ENCODE peak calls at places on chromosomes 13 and 19, in six cellular contexts. N is H9, I is IMR-90, G is neuronal stem cell, A is H1, S is mesenchymal stem cell. C is an unnamed sample.

GRCh38 chr13:98478134-98479129 is 98.5 kb downstream of the STK24 start:
- DNase-seq in G (peak), S (peak), I (peak), A (no peak), N (peak), C (peak)

GRCh38 chr13:95950103-95950502 is 103.1 kb downstream of the UGGT2 start:
- DNase-seq in S (no peak), A (no peak), G (no peak), N (no peak), I (no peak), C (peak)

GRCh38 chr13:34162545-34162936 is 344.6 kb downstream of the RFC3 start:
- DNase-seq in A (no peak), G (no peak), N (no peak), I (peak), S (no peak), C (peak)

GRCh38 chr13:91158015-91158390 is 189.5 kb upstream of the MIR17HG start:
- DNase-seq in G (no peak), S (no peak), A (no peak), I (no peak), N (no peak), C (no peak)

GRCh38 chr19:49339364-49340068 is 4.3 kb downstream of the CD37 start:
- DNase-seq in G (peak), I (peak), S (peak), N (peak), A (peak), C (peak)

GRCh38 chr19:11286312-11286974 is 9.5 kb upstream of the TSPAN16 start:
- DNase-seq in N (no peak), G (no peak), I (peak), A (no peak), S (no peak), C (no peak)

GRCh38 chr19:41998246-41999020 is 4.4 kb upstream of the ATP1A3 start:
- DNase-seq in I (peak), S (peak), N (peak), G (peak), A (no peak), C (peak)

GRCh38 chr19:30092721-30093569 is 150.9 kb downstream of the URI1 start:
- DNase-seq in I (no peak), S (no peak), A (no peak), N (no peak), G (no peak), C (no peak)

GRCh38 chr13:85603735-85604134 is 195.5 kb downstream of the SLITRK6 start:
- DNase-seq in I (no peak), S (no peak), A (no peak), N (no peak), G (no peak), C (no peak)

GRCh38 chr19:41189425-41190065 is 3.5 kb upstream of the CYP2S1 start:
- DNase-seq in I (no peak), A (peak), N (peak), G (no peak), S (no peak), C (peak)

GRCh38 chr13:71625694-71626093 is 241.3 kb downstream of the DACH1 start:
- DNase-seq in A (no peak), I (peak), N (no peak), G (no peak), S (peak), C (no peak)

GRCh38 chr19:4015705-4016402 is 8.3 kb downstream of the PIAS4 start:
- DNase-seq in G (no peak), S (peak), I (no peak), A (no peak), N (no peak), C (no peak)

DNA sequence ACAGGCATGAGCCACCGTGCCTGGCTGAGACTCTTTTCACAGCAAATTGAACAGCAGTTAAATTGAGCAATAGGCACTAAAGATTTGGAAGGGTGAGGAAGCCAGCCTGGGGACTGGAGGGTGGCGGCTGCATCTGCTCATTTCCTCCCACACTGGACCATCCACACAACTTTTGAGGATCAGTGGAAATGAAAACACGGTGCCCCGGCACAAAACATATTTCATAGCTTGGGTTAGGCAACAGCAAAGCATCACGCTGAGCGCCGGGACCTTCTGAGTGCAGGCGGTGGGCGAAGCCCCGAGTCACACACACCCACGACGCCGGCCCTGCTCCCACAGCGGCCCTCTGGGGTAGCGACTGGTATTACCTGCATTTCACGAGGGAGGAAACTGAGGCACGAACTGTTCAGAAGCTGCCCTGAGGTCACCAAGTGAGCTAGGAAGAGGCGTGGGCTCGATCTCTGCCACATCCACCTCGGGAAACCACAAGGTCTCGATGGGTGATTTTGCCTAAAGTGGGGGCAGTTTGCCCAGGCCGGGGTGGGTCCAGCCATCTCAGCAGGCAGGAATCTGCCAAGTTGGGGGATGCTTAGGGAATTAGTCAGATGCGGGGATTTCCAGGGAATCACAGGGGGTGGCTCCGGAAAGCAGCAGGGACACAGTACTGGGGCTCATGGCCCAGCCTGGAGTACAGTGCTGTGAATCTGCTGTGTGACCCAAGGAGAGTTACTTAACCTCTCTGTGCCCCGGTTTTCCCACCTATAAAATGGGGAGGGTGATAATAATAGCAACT is 3.5 kb upstream of the SBNO2 start:
- DNase-seq in I (peak), G (no peak), A (no peak), N (no peak), S (peak), C (peak)
- H3K27ac ChIP-seq in I (peak), G (no peak), A (no peak), N (no peak), S (peak), C (no peak)

GRCh38 chr13:110344320-110344719 is 37.2 kb downstream of the COL4A2 start:
- DNase-seq in I (no peak), N (no peak), S (no peak), A (no peak), G (no peak), C (no peak)

GRCh38 chr13:110345266-110345665 is 38.2 kb downstream of the COL4A2 start:
- DNase-seq in A (no peak), G (no peak), N (no peak), I (no peak), S (no peak), C (no peak)

GRCh38 chr13:110347088-110347487 is 40.0 kb downstream of the COL4A2 start:
- DNase-seq in G (no peak), A (no peak), I (no peak), N (no peak), S (no peak), C (no peak)

GRCh38 chr13:110346661-110347067 is 39.6 kb downstream of the COL4A2 start:
- DNase-seq in G (no peak), N (no peak), I (no peak), S (no peak), A (no peak), C (no peak)

DNA sequence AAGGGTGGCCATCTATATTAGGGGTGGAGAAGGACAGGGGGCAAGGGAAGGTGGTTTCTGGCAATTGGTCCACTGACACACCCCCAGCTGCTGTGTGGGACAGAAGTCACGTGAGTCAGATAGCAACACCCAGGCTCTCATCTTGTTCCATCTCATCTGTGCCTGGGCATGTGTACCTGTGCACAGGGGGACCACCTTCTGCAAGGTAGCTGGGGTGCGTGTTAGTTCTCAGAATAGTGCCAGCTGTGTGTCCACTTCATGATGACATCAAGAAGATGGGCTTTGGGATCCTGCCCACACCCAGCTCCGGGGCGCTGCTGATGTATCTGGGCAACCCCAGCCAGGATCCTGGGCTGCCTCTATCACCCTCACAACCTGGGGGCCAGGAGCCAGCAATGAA is 38.6 kb downstream of the COL4A2 start:
- DNase-seq in A (no peak), N (no peak), S (no peak), I (no peak), G (no peak), C (no peak)
- H3K4ac ChIP-seq in A (no peak), N (no peak), S (no peak), I (no peak), G (no peak), C (no peak)

GRCh38 chr13:42246541-42246940 is 25.4 kb upstream of the AKAP11 start:
- DNase-seq in G (no peak), N (no peak), A (no peak), I (no peak), S (no peak), C (no peak)
- H2BK15ac ChIP-seq in G (no peak), N (no peak), A (no peak), I (no peak), S (no peak), C (no peak)

DNA sequence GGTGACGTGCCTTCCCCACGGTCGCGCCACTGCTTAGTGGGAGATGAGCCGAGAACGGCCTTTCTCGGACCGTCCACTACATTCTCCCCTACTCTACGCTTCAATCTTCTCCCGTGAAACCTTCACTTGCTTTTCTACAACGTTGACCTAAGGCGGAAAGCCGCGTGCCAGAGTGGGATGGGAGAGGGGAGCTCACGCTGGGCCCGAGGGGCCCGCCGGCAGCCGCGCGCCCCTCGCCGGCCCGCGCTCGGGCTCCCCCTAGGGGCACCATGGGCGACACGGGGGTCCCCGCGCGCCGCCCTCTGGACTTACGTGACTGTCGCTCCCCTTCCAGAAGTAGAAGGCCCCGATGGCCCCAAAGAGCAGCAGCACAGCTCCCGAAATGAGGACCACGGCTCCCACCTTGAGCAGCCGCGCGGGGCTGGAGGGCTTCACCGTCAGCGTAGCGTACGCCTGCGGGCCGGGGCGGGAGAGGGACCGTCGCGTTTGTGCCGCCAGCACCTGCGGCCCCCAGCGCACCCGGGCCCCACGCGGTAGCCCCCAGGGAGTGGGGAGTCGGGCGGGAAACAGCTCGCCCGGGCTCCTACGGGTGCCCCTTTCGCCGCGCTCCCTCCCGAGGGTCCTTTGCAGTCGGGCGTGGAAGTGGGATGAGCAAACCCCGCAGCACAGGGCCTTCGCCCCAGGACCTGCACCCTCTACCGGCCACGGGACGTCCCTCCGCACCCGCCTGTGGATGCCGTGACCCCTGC is 727 bp downstream of the CNMD start:
- DNase-seq in A (no peak), S (peak), N (peak), G (peak), I (no peak), C (peak)
- H3K27ac ChIP-seq in A (peak), S (no peak), N (no peak), G (no peak), I (no peak), C (no peak)